ENCODE peak calls at places on chromosomes 11 and 22, in four cellular contexts. One of them, this sample, is unnamed.

GRCh38 chr22:30877662-30878515 is 90.7 kb downstream of the MORC2 start:
- DNase-seq in K562: no peak
- DNase-seq in GM12878: no peak
- DNase-seq in HepG2: no peak
- DNase-seq in this sample: no peak

GRCh38 chr11:118623291-118623655 is 15.9 kb downstream of the PHLDB1 start:
- DNase-seq in HepG2: peak; percentile 46
- DNase-seq in GM12878: no peak
- DNase-seq in K562: no peak
- DNase-seq in this sample: no peak

GRCh38 chr22:45579306-45579705 is 76.6 kb downstream of the FBLN1 start:
- DNase-seq in K562: no peak
- DNase-seq in GM12878: no peak
- DNase-seq in HepG2: no peak
- DNase-seq in this sample: no peak

GRCh38 chr11:69170704-69171103 is 15.0 kb downstream of the SMIM38 start:
- DNase-seq in K562: no peak
- DNase-seq in GM12878: no peak
- DNase-seq in HepG2: no peak
- DNase-seq in this sample: no peak

GRCh38 chr11:8772571-8772970 is 90.0 kb downstream of the RPL27A start:
- DNase-seq in K562: no peak
- DNase-seq in HepG2: no peak
- DNase-seq in GM12878: no peak
- DNase-seq in this sample: no peak

GRCh38 chr11:116618461-116618860 is 154.3 kb downstream of the BUD13 start:
- DNase-seq in K562: no peak
- DNase-seq in HepG2: no peak
- DNase-seq in GM12878: no peak
- DNase-seq in this sample: no peak

GRCh38 chr11:129286813-129287212 is 88.8 kb upstream of the BARX2 start:
- DNase-seq in HepG2: no peak
- DNase-seq in GM12878: no peak
- DNase-seq in K562: no peak
- DNase-seq in this sample: no peak

GRCh38 chr22:19879651-19879995 is 24.9 kb upstream of the GNB1L start:
- DNase-seq in GM12878: no peak
- DNase-seq in HepG2: no peak
- DNase-seq in K562: no peak
- DNase-seq in this sample: peak; percentile 7

GRCh38 chr22:49642331-49642730 is 185.3 kb downstream of the BRD1 start:
- DNase-seq in HepG2: no peak
- DNase-seq in K562: no peak
- DNase-seq in GM12878: no peak
- DNase-seq in this sample: no peak

GRCh38 chr11:58289266-58289665 is 21.2 kb upstream of the OR10W1 start:
- DNase-seq in GM12878: no peak
- DNase-seq in K562: no peak
- DNase-seq in HepG2: no peak
- DNase-seq in this sample: no peak
- TF ChIP-seq ETV6 in GM12878: no peak
- TF ChIP-seq ETV6 in K562: no peak
- TF ChIP-seq ETV6 in HepG2: no peak
- TF ChIP-seq ETV6 in this sample: no peak

GRCh38 chr22:24054356-24054755 is 43.3 kb downstream of the CABIN1 start:
- DNase-seq in HepG2: no peak
- DNase-seq in GM12878: no peak
- DNase-seq in K562: no peak
- DNase-seq in this sample: no peak
- TF ChIP-seq ETV6 in HepG2: no peak
- TF ChIP-seq ETV6 in GM12878: no peak
- TF ChIP-seq ETV6 in K562: no peak
- TF ChIP-seq ETV6 in this sample: no peak

GRCh38 chr11:77815459-77815858 is 5.1 kb downstream of the RSF1 start:
- DNase-seq in GM12878: no peak
- DNase-seq in K562: no peak
- DNase-seq in HepG2: no peak
- DNase-seq in this sample: no peak
- TF ChIP-seq ETV6 in GM12878: no peak
- TF ChIP-seq ETV6 in K562: no peak
- TF ChIP-seq ETV6 in HepG2: no peak
- TF ChIP-seq ETV6 in this sample: no peak

GRCh38 chr11:46247664-46248063 is 29.8 kb upstream of the CREB3L1 start:
- DNase-seq in GM12878: no peak
- DNase-seq in HepG2: peak; percentile 72
- DNase-seq in K562: no peak
- DNase-seq in this sample: peak; percentile 75

GRCh38 chr11:46247090-46247489 is 30.4 kb upstream of the CREB3L1 start:
- DNase-seq in K562: no peak
- DNase-seq in HepG2: no peak
- DNase-seq in GM12878: no peak
- DNase-seq in this sample: no peak

GRCh38 chr11:46249103-46249942 is 28.1 kb upstream of the CREB3L1 start:
- DNase-seq in K562: peak; percentile 50
- DNase-seq in HepG2: no peak
- DNase-seq in GM12878: no peak
- DNase-seq in this sample: no peak

GRCh38 chr11:46250071-46251052 is 27.1 kb upstream of the CREB3L1 start:
- DNase-seq in K562: no peak
- DNase-seq in HepG2: no peak
- DNase-seq in GM12878: no peak
- DNase-seq in this sample: no peak

DNA sequence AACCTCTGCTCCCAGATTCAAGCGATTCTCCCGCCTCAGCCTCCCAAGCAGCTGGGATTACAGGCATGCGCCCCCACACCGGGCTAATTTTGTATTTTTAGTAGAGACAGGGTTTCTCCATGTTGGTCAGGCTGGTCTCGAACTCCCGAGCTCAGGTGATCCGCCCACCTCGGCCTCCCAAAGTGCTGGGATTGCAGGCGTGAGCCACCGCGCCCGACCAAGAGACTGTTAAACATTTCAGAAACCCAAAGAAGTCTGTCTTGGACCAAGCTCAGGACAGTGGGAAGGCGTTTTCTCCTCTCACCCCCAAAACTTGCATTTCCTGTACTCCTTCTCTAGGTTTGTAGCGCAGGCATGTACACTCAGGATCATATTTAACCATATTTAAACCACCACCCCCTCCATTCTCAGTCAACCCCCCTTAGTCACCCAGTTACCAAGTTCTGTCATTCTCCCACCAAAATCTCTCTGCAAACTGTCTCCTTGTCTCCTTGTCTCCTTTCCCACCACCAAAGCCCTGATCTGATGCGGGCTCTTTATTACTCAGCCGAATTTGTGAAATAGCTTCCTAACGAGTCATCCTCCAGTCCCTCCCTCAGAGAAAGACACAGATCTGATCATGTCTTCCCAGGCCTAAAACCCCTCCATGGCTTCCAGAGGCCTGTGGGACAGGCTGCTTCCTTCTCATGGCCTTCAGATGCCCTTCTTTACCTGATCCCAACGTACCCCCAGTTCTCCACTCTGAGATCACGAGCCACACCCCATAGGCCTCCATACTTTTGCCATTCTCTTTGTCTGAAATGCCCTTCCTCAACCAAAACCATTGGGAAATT is 29.0 kb upstream of the CREB3L1 start:
- DNase-seq in GM12878: no peak
- DNase-seq in K562: peak; percentile 74
- DNase-seq in HepG2: peak; percentile 33
- DNase-seq in this sample: no peak
- TF ChIP-seq ETV6 in GM12878: no peak
- TF ChIP-seq ETV6 in K562: no peak
- TF ChIP-seq ETV6 in HepG2: no peak
- TF ChIP-seq ETV6 in this sample: no peak

GRCh38 chr11:114076974-114077373 is 17.5 kb downstream of the ZBTB16 start:
- DNase-seq in GM12878: no peak
- DNase-seq in HepG2: no peak
- DNase-seq in K562: no peak
- DNase-seq in this sample: no peak

GRCh38 chr11:114074546-114075342 is 15.2 kb downstream of the ZBTB16 start:
- DNase-seq in GM12878: no peak
- DNase-seq in HepG2: no peak
- DNase-seq in K562: no peak
- DNase-seq in this sample: no peak

GRCh38 chr11:114073506-114074381 is 14.2 kb downstream of the ZBTB16 start:
- DNase-seq in GM12878: no peak
- DNase-seq in K562: no peak
- DNase-seq in HepG2: no peak
- DNase-seq in this sample: no peak

GRCh38 chr11:114075891-114076441 is 16.5 kb downstream of the ZBTB16 start:
- DNase-seq in K562: peak; percentile 61
- DNase-seq in HepG2: peak; percentile 15
- DNase-seq in GM12878: no peak
- DNase-seq in this sample: peak; percentile 69

DNA sequence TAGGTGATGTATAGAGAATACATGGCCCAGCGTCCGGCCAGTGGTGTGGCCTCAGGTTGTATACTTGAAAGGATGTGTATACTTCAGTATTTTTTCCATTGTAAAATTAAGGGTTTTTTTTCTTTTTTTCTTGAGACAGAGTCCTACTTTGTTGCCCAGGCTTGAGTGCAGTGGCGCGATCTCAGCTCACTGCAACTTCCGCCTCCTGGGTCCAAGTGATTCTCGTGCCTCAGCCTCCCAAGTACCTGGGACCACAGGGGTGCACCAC is 15.8 kb downstream of the ZBTB16 start:
- DNase-seq in K562: no peak
- DNase-seq in GM12878: no peak
- DNase-seq in HepG2: no peak
- DNase-seq in this sample: no peak
- TF ChIP-seq ETV6 in K562: no peak
- TF ChIP-seq ETV6 in GM12878: no peak
- TF ChIP-seq ETV6 in HepG2: no peak
- TF ChIP-seq ETV6 in this sample: no peak

DNA sequence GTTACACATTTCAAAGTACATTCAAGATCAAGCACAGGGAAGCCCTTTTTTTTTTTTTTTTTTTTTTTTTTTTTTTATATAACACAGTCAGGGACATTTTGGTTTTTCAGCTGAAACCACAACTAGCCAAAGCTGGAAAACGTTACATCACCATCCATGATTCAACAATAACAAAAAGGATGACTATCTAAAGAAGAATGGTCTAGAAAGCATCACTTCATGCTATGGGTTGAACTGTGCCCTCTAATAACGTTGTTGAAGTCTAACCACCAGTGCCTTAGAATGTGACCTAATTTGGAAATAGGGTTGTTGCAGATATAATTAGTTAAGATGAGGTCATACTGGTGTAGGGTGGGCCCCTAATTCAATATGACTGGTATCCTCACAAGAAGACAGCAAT is 46.6 kb downstream of the MTMR2 start:
- DNase-seq in K562: no peak
- DNase-seq in GM12878: no peak
- DNase-seq in HepG2: no peak
- DNase-seq in this sample: no peak
- TF ChIP-seq ETV6 in K562: no peak
- TF ChIP-seq ETV6 in GM12878: no peak
- TF ChIP-seq ETV6 in HepG2: no peak
- TF ChIP-seq ETV6 in this sample: no peak

GRCh38 chr11:47156333-47156732 is 20.3 kb downstream of the ARFGAP2 start:
- DNase-seq in GM12878: no peak
- DNase-seq in K562: no peak
- DNase-seq in HepG2: no peak
- DNase-seq in this sample: no peak

GRCh38 chr11:47156951-47157350 is 19.7 kb downstream of the ARFGAP2 start:
- DNase-seq in GM12878: no peak
- DNase-seq in HepG2: no peak
- DNase-seq in K562: no peak
- DNase-seq in this sample: no peak

GRCh38 chr11:47152953-47153950 is 23.4 kb downstream of the ARFGAP2 start:
- DNase-seq in GM12878: peak; percentile 7
- DNase-seq in K562: peak; percentile 79
- DNase-seq in HepG2: peak; percentile 63
- DNase-seq in this sample: peak; percentile 92

GRCh38 chr11:47155914-47156313 is 20.8 kb downstream of the ARFGAP2 start:
- DNase-seq in GM12878: no peak
- DNase-seq in HepG2: no peak
- DNase-seq in K562: no peak
- DNase-seq in this sample: no peak

DNA sequence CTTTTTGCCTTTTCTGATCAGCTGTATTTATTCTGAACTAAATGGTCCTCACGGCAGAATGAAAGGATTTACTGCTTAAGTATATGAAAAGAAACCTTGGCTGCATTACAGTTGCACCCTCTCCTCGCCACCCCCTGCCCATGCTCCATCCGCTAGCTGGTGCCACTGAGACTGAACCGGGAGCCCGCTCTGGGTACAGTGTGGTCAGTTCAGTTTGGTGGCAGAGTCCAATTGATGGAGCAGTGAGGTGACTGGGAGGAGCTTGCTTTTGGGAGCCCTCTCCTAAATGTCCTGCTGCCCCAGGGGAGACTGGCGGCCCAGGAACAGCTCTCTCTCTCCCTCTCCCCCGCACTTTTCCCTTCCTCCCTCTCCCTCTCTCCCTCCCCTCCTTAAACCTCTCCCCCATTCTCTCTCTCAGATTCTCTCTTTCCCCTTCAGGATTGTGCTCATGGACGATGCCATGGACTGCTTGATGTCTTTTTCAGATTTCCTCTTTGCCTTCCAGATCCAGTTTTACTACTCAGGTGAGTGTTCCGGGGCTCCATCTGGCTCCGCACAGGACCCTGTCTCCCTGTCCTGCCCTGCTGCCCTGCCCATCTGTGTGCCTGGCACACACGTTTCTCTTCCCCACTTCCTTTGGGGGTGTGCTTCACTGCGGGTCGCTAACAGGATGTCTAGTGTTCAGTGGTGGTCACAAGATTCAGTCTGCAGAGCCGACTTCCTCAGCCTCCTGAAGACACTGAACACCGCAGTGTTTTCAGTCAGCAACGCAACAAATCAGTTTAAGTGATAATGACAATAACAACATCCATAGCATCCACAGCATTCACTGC is 21.7 kb downstream of the ARFGAP2 start:
- DNase-seq in HepG2: no peak
- DNase-seq in K562: no peak
- DNase-seq in GM12878: no peak
- DNase-seq in this sample: no peak
- TF ChIP-seq ETV6 in HepG2: no peak
- TF ChIP-seq ETV6 in K562: no peak
- TF ChIP-seq ETV6 in GM12878: no peak
- TF ChIP-seq ETV6 in this sample: no peak

GRCh38 chr22:21961127-21961867 is 8.6 kb upstream of the PPM1F start:
- DNase-seq in K562: no peak
- DNase-seq in HepG2: no peak
- DNase-seq in GM12878: no peak
- DNase-seq in this sample: no peak

GRCh38 chr22:21963286-21963685 is 10.6 kb upstream of the PPM1F start:
- DNase-seq in GM12878: no peak
- DNase-seq in HepG2: no peak
- DNase-seq in K562: no peak
- DNase-seq in this sample: no peak

GRCh38 chr22:21960200-21961126 is 7.8 kb upstream of the PPM1F start:
- DNase-seq in HepG2: no peak
- DNase-seq in K562: no peak
- DNase-seq in GM12878: no peak
- DNase-seq in this sample: no peak

GRCh38 chr22:21962655-21962949 is 10.0 kb upstream of the PPM1F start:
- DNase-seq in HepG2: no peak
- DNase-seq in K562: no peak
- DNase-seq in GM12878: no peak
- DNase-seq in this sample: no peak

GRCh38 chr22:21961886-21962654 is 9.4 kb upstream of the PPM1F start:
- DNase-seq in HepG2: no peak
- DNase-seq in K562: no peak
- DNase-seq in GM12878: no peak
- DNase-seq in this sample: no peak
- TF ChIP-seq ETV6 in HepG2: no peak
- TF ChIP-seq ETV6 in K562: no peak
- TF ChIP-seq ETV6 in GM12878: no peak
- TF ChIP-seq ETV6 in this sample: no peak

GRCh38 chr22:16658068-16658467 is 65.5 kb upstream of the CCT8L2 start:
- DNase-seq in GM12878: no peak
- DNase-seq in HepG2: no peak
- DNase-seq in K562: no peak
- DNase-seq in this sample: no peak
- TF ChIP-seq ETV6 in GM12878: no peak
- TF ChIP-seq ETV6 in HepG2: no peak
- TF ChIP-seq ETV6 in K562: no peak
- TF ChIP-seq ETV6 in this sample: no peak

This sample was measured in WTC11.